ENCODE peak calls at places on chromosomes 4 and X, in four cellular contexts. H is K562, E is HepG2, V is GM12878. S is an unnamed sample.

GRCh38 chr4:101014417-101014816 is 332.9 kb downstream of the PPP3CA start:
- DNase-seq in H (no peak), V (peak; percentile 57), E (no peak), S (no peak)

GRCh38 chrX:26613951-26614350 is 398.0 kb downstream of the MAGEB5 start:
- DNase-seq in V (no peak), H (no peak), E (no peak), S (no peak)

GRCh38 chrX:17922303-17922702 is 61.2 kb upstream of the RAI2 start:
- DNase-seq in H (peak; percentile 6), V (no peak), E (no peak), S (no peak)

GRCh38 chrX:10085223-10085622 is 71.6 kb upstream of the CLCN4 start:
- DNase-seq in V (peak; percentile 36), E (no peak), H (no peak), S (no peak)

GRCh38 chr4:102429553-102429952 is 71.6 kb upstream of the NFKB1 start:
- DNase-seq in E (no peak), V (no peak), H (no peak), S (no peak)

GRCh38 chr4:15400911-15401671 is 26.7 kb upstream of the C1QTNF7 start:
- DNase-seq in H (no peak), V (no peak), E (no peak), S (no peak)

GRCh38 chr4:76233534-76233933 is 18.0 kb upstream of the FAM47E start:
- DNase-seq in H (peak; percentile 38), V (no peak), E (no peak), S (no peak)

GRCh38 chr4:113759696-113760093 is 1.8 kb downstream of the CAMK2D start:
- DNase-seq in V (no peak), H (no peak), E (no peak), S (no peak)

GRCh38 chr4:163398238-163398637 is 54.5 kb downstream of the NPY5R start:
- DNase-seq in V (no peak), E (no peak), H (no peak), S (no peak)

GRCh38 chr4:44701037-44701436 is 22.8 kb downstream of the GUF1 start:
- DNase-seq in E (no peak), H (no peak), V (no peak), S (no peak)

GRCh38 chr4:144504853-144505252 is 141.1 kb upstream of the HHIP start:
- DNase-seq in E (no peak), H (no peak), V (no peak), S (no peak)

GRCh38 chr4:124804041-124804440 is 91.5 kb upstream of the ANKRD50 start:
- DNase-seq in V (no peak), H (no peak), E (no peak), S (no peak)

GRCh38 chrX:40006025-40007017 is 91.4 kb downstream of the BCOR start:
- DNase-seq in E (no peak), H (no peak), V (no peak), S (peak; percentile 63)

GRCh38 chr4:47704693-47705325 is 133.1 kb downstream of the CORIN start:
- DNase-seq in V (no peak), H (no peak), E (peak; percentile 58), S (no peak)

GRCh38 chrX:38627683-38628082 is 66.3 kb downstream of the TSPAN7 start:
- DNase-seq in H (peak; percentile 51), V (no peak), E (peak; percentile 45), S (peak; percentile 5)

GRCh38 chr4:123110147-123110546 is 187.8 kb upstream of the NUDT6 start:
- DNase-seq in V (no peak), H (no peak), E (no peak), S (no peak)

GRCh38 chr4:13541720-13542576 is 2.4 kb downstream of the NKX3-2 start:
- DNase-seq in E (no peak), H (no peak), V (no peak), S (no peak)

GRCh38 chrX:39338583-39338982 is 537.3 kb downstream of the MID1IP1 start:
- DNase-seq in H (no peak), V (no peak), E (no peak), S (no peak)

GRCh38 chr4:37664696-37665095 is 21.5 kb downstream of the RELL1 start:
- DNase-seq in V (no peak), H (no peak), E (no peak), S (no peak)

GRCh38 chr4:37662306-37662705 is 23.9 kb downstream of the RELL1 start:
- DNase-seq in V (no peak), E (no peak), H (no peak), S (no peak)

GRCh38 chr4:37661643-37662221 is 24.4 kb downstream of the RELL1 start:
- DNase-seq in H (no peak), V (no peak), E (no peak), S (no peak)

GRCh38 chr4:37663552-37663951 is 22.6 kb downstream of the RELL1 start:
- DNase-seq in V (no peak), H (no peak), E (peak; percentile 91), S (no peak)

GRCh38 chr4:37662861-37663390 is 23.2 kb downstream of the RELL1 start:
- DNase-seq in V (no peak), H (no peak), E (peak; percentile 81), S (no peak)
- TF ChIP-seq EP300 in V (no peak), H (no peak), E (peak; percentile 30), S (no peak)

GRCh38 chr4:159296061-159296460 is 193.2 kb downstream of the RAPGEF2 start:
- DNase-seq in E (peak; percentile 22), V (no peak), H (no peak), S (no peak)
- TF ChIP-seq ATF3 in E (no peak), V (no peak), H (no peak), S (no peak)

DNA sequence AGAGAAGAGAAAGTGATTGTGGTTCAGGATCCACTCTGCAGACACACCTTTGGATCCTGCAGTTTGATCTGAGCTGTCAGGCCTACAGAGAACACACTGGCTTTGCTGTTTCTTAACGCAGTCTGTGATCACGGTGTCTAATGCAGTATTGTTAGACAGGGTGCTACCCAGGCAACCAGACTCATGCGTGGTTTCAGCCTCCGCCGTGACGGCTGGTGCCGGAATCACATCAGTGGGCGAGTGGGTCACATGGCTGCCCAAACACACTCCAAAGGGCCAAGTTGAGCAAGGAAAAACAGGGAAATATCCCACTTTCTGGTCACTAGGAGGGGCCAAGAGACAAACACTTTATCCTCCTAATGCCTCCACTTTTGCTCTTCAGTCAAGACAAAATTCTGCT is 27.5 kb downstream of the CCDC149 start:
- DNase-seq in H (no peak), E (no peak), V (no peak), S (no peak)
- TF ChIP-seq EP300 in H (no peak), E (no peak), V (no peak), S (no peak)

GRCh38 chrX:148381603-148382002 is 118.8 kb upstream of the AFF2 start:
- DNase-seq in V (peak; percentile 8), E (no peak), H (no peak), S (no peak)
- TF ChIP-seq ATF3 in V (no peak), E (no peak), H (no peak), S (no peak)

GRCh38 chr4:182578402-182578801 is 335.2 kb downstream of the TENM3 start:
- DNase-seq in H (no peak), V (no peak), E (no peak), S (no peak)
- TF ChIP-seq EP300 in H (no peak), V (no peak), E (no peak), S (no peak)

GRCh38 chrX:22141061-22141460 is 108.9 kb downstream of the PHEX start:
- DNase-seq in H (no peak), V (no peak), E (no peak), S (no peak)

GRCh38 chrX:22134681-22135080 is 102.6 kb downstream of the PHEX start:
- DNase-seq in E (peak; percentile 22), V (no peak), H (no peak), S (no peak)

GRCh38 chrX:22135171-22135711 is 103.1 kb downstream of the PHEX start:
- DNase-seq in E (no peak), H (no peak), V (no peak), S (no peak)

GRCh38 chrX:22136711-22137110 is 104.6 kb downstream of the PHEX start:
- DNase-seq in H (no peak), E (no peak), V (no peak), S (no peak)

DNA sequence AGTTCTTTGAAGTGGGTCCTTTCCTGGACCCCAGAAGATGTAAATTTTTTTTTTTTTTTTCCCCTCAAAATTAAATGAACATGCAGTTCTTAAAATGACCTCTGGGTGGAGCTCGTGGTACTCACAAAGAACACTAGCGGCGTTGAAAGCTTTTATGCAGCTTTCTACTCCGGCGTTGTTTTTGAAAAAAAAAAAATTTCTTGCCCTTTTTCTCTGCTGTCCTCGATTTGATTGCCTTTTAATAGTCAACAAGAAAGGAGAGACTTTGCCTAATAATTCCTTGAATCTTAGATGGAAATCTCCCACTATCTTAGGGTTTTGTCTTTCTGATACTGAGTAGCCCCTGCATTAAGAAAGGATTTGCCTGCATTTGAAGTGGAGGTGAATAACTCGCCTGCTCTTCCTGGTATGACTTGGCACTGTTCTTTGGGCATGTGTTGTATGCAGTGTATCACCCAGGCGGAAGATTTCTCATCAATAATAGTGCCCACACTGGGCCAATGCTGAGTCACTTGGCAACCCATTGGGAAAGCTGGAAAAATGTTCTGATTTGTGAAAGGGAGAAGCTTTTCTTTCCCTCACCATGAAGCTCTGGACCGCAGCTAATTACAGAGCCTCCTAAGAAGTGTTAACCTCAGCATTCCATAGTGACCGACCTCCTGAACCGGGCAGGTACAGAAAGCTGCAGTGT is 104.0 kb downstream of the PHEX start:
- DNase-seq in H (peak; percentile 44), V (no peak), E (peak; percentile 11), S (no peak)
- TF ChIP-seq ATF3 in H (no peak), V (no peak), E (no peak), S (no peak)

DNA sequence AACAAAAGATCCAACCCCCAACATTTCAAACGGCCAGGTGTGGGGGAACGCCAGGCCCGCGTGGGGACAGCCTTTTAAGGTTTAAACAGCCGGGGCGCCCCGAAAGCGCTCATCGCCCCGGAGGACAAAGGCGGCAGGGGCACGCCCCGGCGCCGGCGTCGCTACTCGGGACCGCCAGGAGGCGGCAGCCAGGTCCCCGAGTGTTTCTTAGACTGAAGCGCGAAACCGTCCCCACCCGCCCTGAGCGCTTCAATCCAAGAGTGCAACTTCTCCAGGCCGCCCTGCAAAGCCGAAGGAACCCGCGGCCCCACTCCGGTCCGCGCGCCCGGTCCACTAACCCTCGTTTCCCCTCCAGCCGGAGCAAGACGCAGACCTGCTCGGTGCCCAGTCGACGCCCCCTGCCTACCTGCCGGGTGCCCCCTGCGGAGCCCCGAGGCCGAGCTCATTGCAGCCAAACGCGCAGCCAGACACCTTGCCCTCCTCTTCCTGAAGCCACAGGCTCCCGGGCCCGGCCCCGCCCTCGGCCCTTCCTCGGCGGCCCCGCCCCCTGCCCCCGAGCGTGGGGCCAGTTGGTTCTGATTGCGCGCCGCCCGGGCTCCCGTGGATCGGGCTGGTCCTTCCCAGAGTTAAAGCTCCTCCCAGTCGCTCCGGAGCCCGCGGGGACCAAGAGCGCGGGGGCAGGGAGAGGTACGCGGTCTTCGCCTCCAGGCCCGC is at the start of gene CASP6:
- DNase-seq in H (peak; percentile 85), V (peak; percentile 41), E (peak; percentile 36), S (peak; percentile 90)
- TF ChIP-seq EP300 in H (no peak), V (peak; percentile 15), E (no peak), S (no peak)

GRCh38 chr4:81429607-81430006 is 42.1 kb downstream of the RASGEF1B start:
- DNase-seq in E (no peak), V (no peak), H (no peak), S (no peak)

GRCh38 chr4:81429031-81429430 is 42.7 kb downstream of the RASGEF1B start:
- DNase-seq in H (no peak), E (no peak), V (no peak), S (no peak)

GRCh38 chr4:81427605-81427922 is 44.1 kb downstream of the RASGEF1B start:
- DNase-seq in E (no peak), V (no peak), H (no peak), S (no peak)

GRCh38 chr4:81426770-81427604 is 44.7 kb downstream of the RASGEF1B start:
- DNase-seq in H (no peak), V (no peak), E (no peak), S (no peak)

GRCh38 chr4:81428002-81428401 is 43.7 kb downstream of the RASGEF1B start:
- DNase-seq in H (no peak), E (no peak), V (no peak), S (no peak)
- TF ChIP-seq ATF3 in H (no peak), E (no peak), V (no peak), S (no peak)